ENCODE peak calls at places on chromosomes 6 and 20, in nine cellular contexts. O is retinal pigment epithelial cell, V is PC-3, I is HFF-Myc, T is astrocyte of the spinal cord, L is MM.1S, F is fibroblast of pulmonary artery, U is GM12865, Z is ovary. R is an unnamed sample.
A peak's percentile ranks its signal among the peaks of the same experiment; 100 is the strongest.

GRCh38 chr6:169654590-169655391 is 47.0 kb downstream of the WDR27 start:
- DNase-seq in O (peak; percentile 32), V (peak; percentile 74), I (no peak), T (peak; percentile 83), L (no peak), F (peak; percentile 76), U (peak; percentile 70), Z (peak; percentile 78), R (peak; percentile 48)

GRCh38 chr20:40687384-40688128 is 1.5 kb downstream of the MAFB start:
- DNase-seq in O (no peak), V (no peak), I (no peak), T (no peak), L (no peak), F (peak; percentile 22), U (no peak), Z (peak; percentile 59), R (no peak)

GRCh38 chr6:41818271-41819054 is 31.0 kb downstream of the TOMM6 start:
- DNase-seq in O (no peak), V (no peak), I (no peak), T (no peak), L (no peak), F (peak; percentile 79), U (no peak), Z (no peak), R (no peak)

GRCh38 chr20:25052255-25053206 is 5.4 kb downstream of the ACSS1 start:
- DNase-seq in O (no peak), V (no peak), I (no peak), T (no peak), L (no peak), F (peak; percentile 82), U (peak; percentile 67), Z (no peak), R (no peak)

GRCh38 chr20:59159091-59159821 is 4.4 kb upstream of the ZNF831 start:
- DNase-seq in O (no peak), V (peak; percentile 15), I (no peak), T (no peak), L (no peak), F (no peak), U (no peak), Z (no peak), R (no peak)

GRCh38 chr6:46793138-46793537 is at the start of gene MEP1A:
- DNase-seq in O (no peak), V (no peak), I (no peak), T (no peak), L (no peak), F (no peak), U (no peak), Z (no peak), R (no peak)

GRCh38 chr6:37488464-37488863 is 11.2 kb downstream of the CCDC167 start:
- DNase-seq in O (no peak), V (no peak), I (no peak), T (no peak), L (no peak), F (no peak), U (no peak), Z (no peak), R (no peak)

GRCh38 chr20:8127553-8128255 is 4.4 kb upstream of the PLCB1 start:
- DNase-seq in O (no peak), V (no peak), I (no peak), T (no peak), L (peak; percentile 59), F (no peak), U (peak; percentile 82), Z (no peak), R (no peak)

GRCh38 chr20:51749674-51750036 is 18.5 kb downstream of the ATP9A start:
- DNase-seq in O (no peak), V (peak; percentile 73), I (no peak), T (peak; percentile 54), L (no peak), F (peak; percentile 36), U (no peak), Z (no peak), R (no peak)

GRCh38 chr6:30928677-30929076 is 3.3 kb downstream of the SFTA2 start:
- DNase-seq in O (no peak), V (no peak), I (no peak), T (no peak), L (no peak), F (no peak), U (no peak), Z (no peak), R (no peak)

GRCh38 chr6:30932665-30933365 is 845 bp upstream of the SFTA2 start:
- DNase-seq in O (no peak), V (no peak), I (no peak), T (no peak), L (no peak), F (no peak), U (no peak), Z (no peak), R (no peak)

GRCh38 chr6:30931959-30932645 is at the start of gene SFTA2:
- DNase-seq in O (no peak), V (no peak), I (no peak), T (no peak), L (no peak), F (no peak), U (no peak), Z (no peak), R (no peak)

GRCh38 chr6:30930506-30930905 is 1.5 kb downstream of the SFTA2 start:
- DNase-seq in O (no peak), V (no peak), I (no peak), T (no peak), L (no peak), F (no peak), U (no peak), Z (no peak), R (no peak)

DNA sequence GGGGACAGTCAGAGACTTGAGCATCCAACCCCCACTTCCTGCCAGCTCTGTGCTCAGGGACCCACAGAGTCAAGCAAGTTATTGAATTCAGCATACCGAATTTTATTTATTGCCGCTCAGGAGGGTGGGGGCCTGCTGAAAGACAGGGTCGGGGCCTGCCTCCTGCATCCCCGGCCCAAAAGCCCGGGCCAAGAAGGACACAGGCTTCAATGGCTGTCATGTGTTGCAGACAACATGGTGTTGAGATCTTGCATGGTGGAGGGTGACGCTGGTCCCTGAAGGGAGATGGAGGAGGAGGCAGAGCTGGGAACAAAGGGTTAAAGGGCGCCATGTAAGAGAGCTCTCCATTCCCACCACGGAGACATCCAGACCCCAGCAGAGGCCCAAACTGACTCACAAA is 698 bp downstream of the SFTA2 start:
- DNase-seq in O (no peak), V (no peak), I (no peak), T (no peak), L (no peak), F (no peak), U (no peak), Z (no peak), R (no peak)
- H3K4me3 ChIP-seq in O (no peak overlapping the region), V (no peak overlapping the region), I (no peak overlapping the region), T (no peak overlapping the region), L (no peak overlapping the region), F (no peak overlapping the region), U (no peak overlapping the region), Z (no peak overlapping the region), R (no peak overlapping the region)

DNA sequence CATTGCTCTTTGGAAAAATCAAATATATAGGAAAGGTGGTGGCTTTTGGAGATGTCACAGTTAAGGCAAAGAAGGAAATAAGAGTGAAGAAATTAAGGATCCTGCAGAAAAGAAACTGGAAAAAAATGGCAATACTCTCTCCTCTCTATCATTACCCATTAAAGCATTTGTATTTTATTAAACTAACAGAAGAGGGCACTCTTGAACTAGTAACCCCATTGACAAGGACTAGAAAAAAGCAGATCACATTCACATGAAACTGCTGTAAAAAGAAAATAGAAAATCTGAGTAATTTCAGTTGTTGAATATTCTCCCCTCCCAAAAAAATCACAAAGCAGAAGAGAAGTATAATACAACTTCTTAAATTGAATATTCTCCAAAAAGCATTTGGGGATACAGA is 104.1 kb upstream of the SLC35B3 start:
- DNase-seq in O (no peak), V (peak; percentile 33), I (peak; percentile 9), T (peak; percentile 25), L (peak; percentile 31), F (peak; percentile 15), U (peak; percentile 5), Z (no peak), R (no peak)
- TF ChIP-seq CTCF in O (peak; percentile 8), V (peak; percentile 65), I (no peak), T (peak; percentile 27), L (peak; percentile 53), F (no peak), U (no peak), Z (no peak), R (no peak)

DNA sequence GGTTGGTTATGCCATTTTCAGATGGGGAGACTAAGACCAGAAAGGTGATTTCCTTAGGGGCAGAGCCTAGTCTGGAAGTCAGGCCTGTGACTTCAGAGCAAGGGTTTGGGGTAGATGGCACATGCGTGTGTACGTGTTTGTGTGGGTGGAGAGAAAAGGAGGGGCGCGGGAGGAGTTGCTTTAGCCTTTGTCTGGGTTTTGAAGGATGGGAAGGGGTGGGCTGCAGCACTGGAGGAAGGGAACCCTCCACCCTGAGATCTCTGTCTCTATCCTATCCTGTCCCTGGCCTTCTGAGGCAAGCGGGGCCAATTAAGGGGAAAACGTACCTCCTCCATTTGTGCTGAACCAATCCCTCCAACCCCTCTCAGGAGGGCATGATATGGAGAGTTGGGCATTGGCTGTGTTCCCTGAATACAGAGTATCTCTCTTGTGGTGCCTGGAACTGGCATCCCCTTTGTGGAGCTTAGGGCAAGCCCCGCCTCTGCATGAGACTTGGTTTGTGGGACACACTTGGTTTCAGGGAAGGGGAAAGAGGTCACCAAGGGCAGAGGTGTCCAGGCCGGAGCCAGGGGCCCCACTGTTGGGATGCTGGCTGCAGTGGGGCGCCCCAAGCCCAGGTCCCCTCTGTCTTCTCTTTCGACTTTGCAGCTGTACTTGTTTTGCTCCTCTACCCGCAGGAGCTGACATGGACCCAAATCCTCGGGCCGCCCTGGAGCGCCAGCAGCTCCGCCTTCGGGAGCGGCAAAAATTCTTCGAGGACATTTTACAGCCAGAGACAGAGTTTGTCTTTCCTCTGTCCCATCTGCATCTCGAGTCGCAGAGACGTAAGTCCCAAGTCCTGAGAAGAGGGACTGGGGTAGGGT is at the start of gene DBNDD2:
- DNase-seq in O (no peak), V (no peak), I (no peak), T (no peak), L (no peak), F (no peak), U (no peak), Z (no peak), R (no peak)
- H3K4me3 ChIP-seq in O (peak within 1 kb of the TSS; percentile 74), V (no peak within 1 kb of the TSS), I (peak within 1 kb of the TSS; percentile 72), T (peak within 1 kb of the TSS; percentile 49), L (no peak within 1 kb of the TSS), F (peak within 1 kb of the TSS; percentile 57), U (no peak within 1 kb of the TSS), Z (peak within 1 kb of the TSS; percentile 51), R (peak within 1 kb of the TSS; percentile 52)

DNA sequence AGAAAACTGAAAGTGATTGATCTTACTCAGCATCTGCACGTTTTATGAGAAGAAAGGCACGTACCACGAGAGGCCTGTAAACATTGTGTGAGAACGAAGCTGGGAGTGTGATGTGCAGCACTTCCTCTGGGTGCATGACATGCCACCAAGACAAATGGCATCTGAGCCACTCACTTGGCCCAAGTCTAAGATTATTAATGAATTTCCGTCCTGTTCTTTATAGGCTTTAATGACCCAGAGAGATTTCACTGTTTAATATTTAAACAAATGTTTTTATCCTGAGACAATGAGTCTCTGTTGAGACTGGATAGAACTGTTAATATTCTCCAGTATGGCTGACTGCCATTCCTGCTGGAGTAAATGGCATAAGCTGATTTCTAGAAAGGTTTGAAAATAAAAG is 172.6 kb upstream of the PHACTR1 start:
- DNase-seq in O (no peak), V (no peak), I (no peak), T (no peak), L (no peak), F (no peak), U (peak; percentile 79), Z (no peak), R (no peak)
- TF ChIP-seq CTCF in O (no peak), V (no peak), I (no peak), T (no peak), L (no peak), F (no peak), U (no peak), Z (no peak), R (no peak)

GRCh38 chr20:62448038-62448437 is 20.7 kb upstream of the RBBP8NL start:
- DNase-seq in O (no peak), V (no peak), I (no peak), T (no peak), L (no peak), F (no peak), U (no peak), Z (no peak), R (no peak)
- H3K4me3 ChIP-seq in O (no peak overlapping the region), V (no peak overlapping the region), I (no peak overlapping the region), T (no peak overlapping the region), L (no peak overlapping the region), F (no peak overlapping the region), U (no peak overlapping the region), Z (no peak overlapping the region), R (no peak overlapping the region)

R was measured in astrocyte of the cerebellum.